ENCODE peak calls at places on chromosomes 5 and 9, in six cellular contexts. E is fibroblast of the aortic adventitia, P is esophagus squamous epithelium, V is body of pancreas, X is brain microvascular endothelial cell, H is A549. F is an unnamed sample.

GRCh38 chr5:172149073-172149472 is 39.0 kb downstream of the STK10 start:
- DNase-seq in E (peak), P (no peak), V (no peak), X (peak), H (no peak), F (no peak)

GRCh38 chr9:69397384-69398214 is 72.6 kb downstream of the ENTREP1 start:
- DNase-seq in E (peak), P (no peak), V (no peak), X (no peak), H (no peak), F (no peak)

GRCh38 chr9:87792831-87793288 is 66.9 kb downstream of the CTSL start:
- DNase-seq in E (peak), P (no peak), V (peak), X (peak), H (peak), F (no peak)

GRCh38 chr5:98471458-98471857 is 302.0 kb upstream of the RGMB start:
- DNase-seq in E (no peak), P (no peak), V (no peak), X (no peak), H (no peak), F (no peak)

GRCh38 chr9:137836151-137836830 is 41.3 kb upstream of the CACNA1B start:
- DNase-seq in E (no peak), P (no peak), V (no peak), X (no peak), H (no peak), F (no peak)

GRCh38 chr5:133907075-133907474 is 61.4 kb downstream of the C5orf15 start:
- DNase-seq in E (no peak), P (no peak), V (peak), X (no peak), H (no peak), F (no peak)

GRCh38 chr9:107249131-107249533 is 33.9 kb upstream of the RAD23B start:
- DNase-seq in E (no peak), P (no peak), V (peak), X (no peak), H (peak), F (no peak)

GRCh38 chr5:144202072-144202471 is 31.4 kb downstream of the KCTD16 start:
- DNase-seq in E (peak), P (no peak), V (no peak), X (no peak), H (no peak), F (no peak)

GRCh38 chr9:94887721-94888120 is 161.2 kb downstream of the AOPEP start:
- DNase-seq in E (no peak), P (no peak), V (no peak), X (no peak), H (no peak), F (no peak)

GRCh38 chr5:96140496-96140895 is 178.8 kb upstream of the ELL2 start:
- DNase-seq in E (no peak), P (no peak), V (no peak), X (no peak), H (no peak), F (no peak)

DNA sequence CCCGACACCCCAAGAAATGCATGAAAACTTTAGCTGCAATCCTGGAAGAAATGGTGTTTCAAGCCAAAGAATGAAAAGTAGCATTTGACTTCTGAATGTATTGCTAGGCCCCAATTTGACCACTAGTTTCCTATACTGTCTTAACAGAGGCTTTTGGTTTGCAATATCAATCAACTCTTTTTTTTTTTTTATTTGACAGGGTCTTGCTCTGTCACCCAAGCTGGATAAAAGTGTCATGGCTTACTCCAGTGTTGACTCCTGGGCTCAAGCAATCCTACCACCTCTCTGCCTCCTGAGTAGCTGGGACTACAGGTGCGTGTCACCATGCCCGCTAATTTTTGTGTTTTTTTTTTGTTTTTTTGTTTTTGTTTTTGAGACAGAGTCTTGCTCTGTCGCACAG is 3.2 kb upstream of the GPR107 start:
- DNase-seq in E (no peak), P (no peak), V (no peak), X (no peak), H (no peak), F (no peak)
- TF ChIP-seq CTCF in E (no peak), P (no peak), V (no peak), X (no peak), H (no peak), F (no peak)

DNA sequence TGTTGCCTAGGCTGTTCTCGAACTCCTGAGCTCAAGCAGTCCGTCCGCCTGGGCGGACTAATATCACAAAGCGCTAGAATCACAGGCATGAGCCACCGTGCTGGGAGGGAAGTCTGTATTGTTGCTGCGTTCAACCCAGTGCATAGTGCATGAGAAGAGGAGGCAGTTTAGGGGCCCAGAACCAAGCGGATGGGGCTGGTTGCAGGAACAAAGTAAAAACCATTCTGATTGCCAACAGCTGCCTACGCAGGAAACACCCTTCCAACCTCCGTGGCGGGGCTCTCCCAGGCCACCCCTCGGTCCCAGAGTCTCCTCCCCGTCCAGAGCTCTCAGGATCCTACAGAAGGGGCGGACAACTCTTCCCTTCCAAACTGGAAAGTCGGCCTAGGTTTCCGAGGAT is 87.1 kb downstream of the ANXA2R start:
- DNase-seq in E (no peak), P (no peak), V (no peak), X (peak), H (no peak), F (no peak)
- H3K4me3 ChIP-seq in E (peak), P (no peak), V (no peak), X (peak), H (no peak), F (no peak)

DNA sequence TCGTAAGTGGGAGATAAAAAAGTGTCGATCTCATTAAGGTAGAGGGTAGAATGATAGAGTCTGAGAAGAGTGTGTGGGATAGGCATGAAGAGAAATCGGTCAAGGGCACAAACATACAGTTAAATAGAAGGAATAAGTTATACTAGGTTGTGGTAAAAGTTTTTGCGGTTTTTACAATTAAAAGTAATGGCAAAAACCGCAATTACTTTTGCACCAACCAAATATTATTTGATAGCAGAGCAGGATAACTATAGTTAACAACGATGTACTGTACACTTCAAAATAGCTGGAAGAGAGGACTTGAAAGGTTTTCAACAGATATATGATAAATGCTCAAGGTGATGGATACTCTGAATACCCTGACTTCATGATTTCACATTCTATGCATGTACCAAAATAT is 135.8 kb upstream of the CDH12 start:
- DNase-seq in E (no peak), P (no peak), V (no peak), X (no peak), H (no peak), F (no peak)
- TF ChIP-seq CTCF in E (no peak), P (no peak), V (no peak), X (no peak), H (no peak), F (no peak)

GRCh38 chr9:96217756-96218693 is 84.0 kb downstream of the HSD17B3 start:
- DNase-seq in E (peak), P (no peak), V (peak), X (peak), H (peak), F (no peak)
- H3K4me3 ChIP-seq in E (peak), P (peak), V (no peak), X (peak), H (peak), F (peak)

GRCh38 chr5:141100243-141100805 is at the start of gene PCDHB3:
- DNase-seq in E (peak), P (no peak), V (peak), X (no peak), H (no peak), F (no peak)

GRCh38 chr5:141095263-141095641 is 837 bp downstream of the PCDHB2 start:
- DNase-seq in E (no peak), P (no peak), V (no peak), X (no peak), H (no peak), F (no peak)

GRCh38 chr5:141094481-141095262 is at the start of gene PCDHB2:
- DNase-seq in E (peak), P (no peak), V (peak), X (no peak), H (peak), F (no peak)
- TF ChIP-seq CTCF in E (no peak), P (peak), V (no peak), X (peak), H (peak), F (no peak)

GRCh38 chr5:57298295-57298984 is 124.6 kb downstream of the GPBP1 start:
- DNase-seq in E (peak), P (no peak), V (peak), X (peak), H (peak), F (peak)
- H3K4me3 ChIP-seq in E (no peak), P (peak), V (no peak), X (no peak), H (no peak), F (no peak)

DNA sequence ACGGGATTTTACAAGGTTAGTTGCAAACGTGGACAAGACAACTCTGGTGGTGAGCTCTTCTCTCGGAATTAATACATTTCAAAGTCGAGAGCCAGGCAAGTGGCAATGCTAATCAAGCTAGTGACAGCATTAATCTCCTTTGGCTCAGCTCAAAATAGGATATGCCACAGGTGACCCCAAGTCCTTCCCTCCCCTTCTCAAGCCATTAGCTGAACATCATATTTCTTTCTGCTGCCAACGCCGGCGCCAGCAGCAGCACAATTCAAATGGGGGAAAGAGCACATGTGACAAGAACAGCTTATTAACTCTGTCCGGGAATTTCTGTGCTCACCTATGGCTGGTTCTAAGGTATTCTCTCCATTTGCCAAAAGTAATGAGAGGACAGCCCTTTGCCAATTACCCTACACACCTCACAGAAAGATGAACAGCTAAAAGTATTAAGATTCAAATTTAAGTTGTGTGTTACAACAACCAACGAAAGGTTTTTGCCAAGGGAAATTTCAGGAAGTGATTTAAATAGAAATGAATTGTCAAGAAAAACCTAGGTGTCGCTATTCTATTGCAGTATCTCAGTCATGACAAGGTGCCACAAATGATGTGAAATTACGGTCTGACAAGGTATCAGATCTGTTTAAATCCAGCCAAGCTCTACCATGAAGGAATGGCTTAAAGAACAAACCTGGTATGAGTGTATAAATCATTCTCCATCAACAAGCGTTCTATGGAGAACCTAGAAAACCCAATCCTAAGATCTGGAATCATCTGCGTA is 189.9 kb downstream of the ATPSCKMT start:
- DNase-seq in E (no peak), P (no peak), V (no peak), X (no peak), H (no peak), F (no peak)
- TF ChIP-seq CTCF in E (no peak), P (no peak), V (no peak), X (no peak), H (no peak), F (no peak)

GRCh38 chr5:68250662-68251298 is 35.2 kb downstream of the PIK3R1 start:
- DNase-seq in E (no peak), P (no peak), V (no peak), X (no peak), H (no peak), F (no peak)

GRCh38 chr5:68251804-68252648 is 36.5 kb downstream of the PIK3R1 start:
- DNase-seq in E (peak), P (no peak), V (peak), X (no peak), H (no peak), F (no peak)

GRCh38 chr5:68253612-68254341 is 38.2 kb downstream of the PIK3R1 start:
- DNase-seq in E (peak), P (no peak), V (no peak), X (no peak), H (no peak), F (no peak)

GRCh38 chr5:68251386-68251785 is 35.8 kb downstream of the PIK3R1 start:
- DNase-seq in E (no peak), P (no peak), V (no peak), X (no peak), H (no peak), F (no peak)

DNA sequence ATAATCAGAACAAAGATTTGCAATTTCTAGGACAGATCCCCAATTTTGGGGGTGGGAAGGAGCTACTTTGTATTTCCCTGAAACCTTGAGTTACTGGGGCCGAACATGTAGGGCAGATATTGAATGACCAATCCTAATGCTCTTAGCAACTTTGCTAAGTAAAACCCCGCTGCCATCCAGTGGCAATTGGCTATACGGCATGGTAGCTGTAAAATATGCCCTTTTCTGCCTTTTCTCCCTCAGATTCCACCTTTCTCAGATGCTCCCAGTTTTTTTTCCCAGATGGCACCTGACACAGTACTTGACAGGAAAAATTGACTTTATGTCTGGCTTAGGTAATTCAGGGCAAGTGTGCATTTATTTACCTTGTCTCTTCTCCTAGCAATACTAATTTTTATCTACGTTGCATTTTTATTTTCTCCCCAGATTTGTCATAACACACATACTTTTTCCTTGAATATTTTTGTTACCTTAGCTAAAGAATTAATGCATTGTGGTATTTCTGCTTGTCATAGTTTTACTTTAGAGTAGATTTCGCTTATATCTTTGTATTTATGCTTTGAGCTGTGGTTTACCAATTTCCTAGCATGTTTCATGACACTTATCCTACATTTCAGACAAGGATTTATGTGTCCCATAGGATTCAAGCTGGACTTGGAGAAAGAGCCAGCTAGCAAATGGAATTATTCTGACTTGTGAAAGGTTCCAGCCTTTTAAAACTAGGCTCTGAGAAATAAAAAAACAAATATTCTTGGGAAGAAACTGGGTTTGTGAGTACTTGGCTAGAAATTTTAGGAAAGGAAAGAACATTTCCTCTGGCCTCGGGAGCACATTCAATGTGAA is 37.3 kb downstream of the PIK3R1 start:
- DNase-seq in E (peak), P (no peak), V (peak), X (peak), H (peak), F (no peak)
- H3K4me3 ChIP-seq in E (no peak), P (peak), V (no peak), X (no peak), H (no peak), F (no peak)

DNA sequence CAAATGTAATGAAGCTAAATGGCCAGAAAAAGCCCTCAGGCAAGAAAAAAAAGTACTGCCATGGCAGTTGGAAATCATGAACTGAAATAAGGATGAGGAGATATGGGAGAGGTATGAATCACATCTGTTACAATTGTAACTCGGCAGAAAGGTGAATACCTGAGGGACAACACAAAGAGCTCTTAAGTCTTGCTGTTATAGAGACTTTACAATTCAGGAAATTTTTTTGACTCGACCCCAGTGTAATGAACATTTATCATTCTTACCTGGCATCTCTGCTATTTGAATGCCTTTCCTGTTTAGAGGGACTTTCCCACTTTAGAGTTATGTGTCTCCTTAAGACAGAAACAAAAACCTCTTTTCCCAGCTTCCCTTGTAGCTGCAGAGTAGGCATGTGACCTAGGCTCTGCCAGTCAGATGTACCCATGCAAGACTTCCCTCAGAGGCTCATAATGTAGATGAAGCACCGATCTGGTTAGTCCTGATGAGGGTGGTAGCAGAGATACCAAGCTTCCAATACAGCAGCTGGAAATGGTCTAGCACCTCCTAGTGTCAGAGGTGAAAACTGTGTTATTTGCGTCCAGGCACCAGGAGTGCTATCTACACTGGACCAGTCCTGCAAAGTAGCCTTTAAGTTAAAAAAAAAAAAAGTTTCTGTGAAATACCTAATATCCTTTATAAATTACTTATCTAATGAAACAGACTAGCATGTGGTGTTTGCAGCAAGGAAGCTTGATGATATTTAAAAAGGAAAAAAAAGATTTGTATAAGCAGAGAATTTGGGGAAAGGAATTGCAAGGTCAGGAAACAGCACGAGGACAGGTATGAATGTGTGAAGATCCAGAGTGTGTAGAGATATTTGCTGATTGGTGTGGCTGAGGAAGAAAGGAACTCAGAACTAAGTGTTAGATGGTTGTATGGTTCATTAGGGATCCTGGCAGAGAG is 146.9 kb upstream of the SLC1A3 start:
- DNase-seq in E (no peak), P (no peak), V (no peak), X (no peak), H (no peak), F (no peak)
- TF ChIP-seq CTCF in E (peak), P (peak), V (no peak), X (peak), H (peak), F (peak)

DNA sequence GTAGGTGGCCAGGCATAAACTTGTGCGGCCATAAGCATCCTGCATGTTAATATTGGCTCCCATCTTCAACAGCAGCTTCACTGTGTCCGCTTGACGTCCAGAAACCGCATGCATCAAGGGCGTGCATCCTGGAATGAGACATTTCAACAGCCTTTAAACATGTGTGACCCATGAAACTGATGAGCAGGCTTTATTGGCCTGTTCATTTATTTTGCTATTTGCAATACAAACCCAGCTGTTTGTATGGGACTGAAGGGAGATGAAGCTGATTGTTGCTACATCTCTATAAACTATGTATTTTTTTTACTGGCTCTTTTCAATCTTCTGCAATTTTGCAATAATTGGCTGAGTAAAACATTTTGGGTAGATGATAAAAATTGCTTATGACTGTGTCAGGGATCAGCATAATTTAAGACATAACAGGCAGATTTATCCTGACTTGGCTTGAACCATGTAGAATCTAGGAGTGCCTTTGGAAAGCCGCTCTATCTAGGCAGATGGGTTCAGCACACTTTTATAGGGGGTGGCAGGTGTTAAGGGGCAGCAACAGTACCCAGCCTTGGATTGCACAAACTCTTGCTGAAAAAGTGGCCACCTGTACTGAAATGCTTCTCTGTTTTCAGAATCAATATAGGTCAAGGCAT is 56.9 kb downstream of the ANKRD55 start:
- DNase-seq in E (peak), P (no peak), V (peak), X (no peak), H (no peak), F (no peak)
- H3K4me3 ChIP-seq in E (no peak), P (no peak), V (no peak), X (no peak), H (no peak), F (no peak)

F was measured in kidney epithelial cell.